ENCODE peak calls at places on chromosomes 3 and 15, in ten cellular contexts. Z is CD8-positive, alpha-beta T cell; G is dorsolateral prefrontal cortex; Q is posterior cingulate gyrus; T is right atrium auricular region; F is Right ventricle myocardium superior; S is MCF 10A; J is GDM1; N is stimulated activated CD4-positive, alpha-beta T cell treated with anti-CD3 and anti-CD28 coated beads, Interleukin-4, amount 100 ng/mL, for 4 hours; A is activated CD8-positive, alpha-beta T cell treated with anti-CD3 and anti-CD28 coated beads for 36 hours. W is an unnamed sample.

GRCh38 chr3:59247402-59247841 is 197.6 kb upstream of the CFAP20DC start:
- DNase-seq in S (no peak), T (no peak), A (no peak), F (no peak), Z (no peak), G (no peak), Q (peak; percentile 8), N (no peak), J (no peak), W (no peak)

GRCh38 chr3:46903341-46904302 is 26.1 kb downstream of the PTH1R start:
- DNase-seq in S (peak; percentile 68), Q (no peak), F (no peak), A (no peak), G (no peak), J (peak; percentile 28), N (no peak), T (no peak), Z (no peak), W (no peak)

GRCh38 chr15:80484312-80484981 is 80.3 kb downstream of the ARNT2 start:
- DNase-seq in J (no peak), G (no peak), A (no peak), Q (no peak), S (no peak), Z (no peak), T (no peak), N (no peak), F (no peak), W (no peak)

GRCh38 chr3:123330441-123330991 is 118.4 kb downstream of the ADCY5 start:
- DNase-seq in N (no peak), Z (no peak), F (peak; percentile 69), S (no peak), A (no peak), Q (peak; percentile 39), J (no peak), G (peak; percentile 35), T (no peak), W (no peak)

GRCh38 chr3:23686535-23686934 is 119.2 kb upstream of the UBE2E1 start:
- DNase-seq in G (no peak), Q (no peak), N (no peak), J (no peak), S (no peak), T (no peak), F (no peak), Z (no peak), A (no peak), W (no peak)

GRCh38 chr15:56868251-56868650 is 50.2 kb upstream of the TCF12 start:
- DNase-seq in Z (no peak), F (no peak), A (no peak), J (no peak), G (no peak), N (no peak), T (no peak), Q (no peak), S (no peak), W (no peak)

GRCh38 chr3:123069021-123069381 is 2.2 kb downstream of the PDIA5 start:
- DNase-seq in J (no peak), T (no peak), F (no peak), Z (no peak), S (no peak), Q (no peak), A (no peak), G (no peak), N (no peak), W (peak; percentile 40)

GRCh38 chr15:101476756-101477155 is 12.8 kb downstream of the PCSK6 start:
- DNase-seq in N (no peak), G (no peak), Z (no peak), S (no peak), J (no peak), T (no peak), A (no peak), F (no peak), Q (no peak), W (no peak)

GRCh38 chr3:30631237-30631961 is 25.0 kb downstream of the TGFBR2 start:
- DNase-seq in N (peak; percentile 51), Q (no peak), F (no peak), A (peak; percentile 85), Z (no peak), S (peak; percentile 82), T (no peak), J (no peak), G (no peak), W (no peak)

GRCh38 chr3:120559228-120560061 is 36.7 kb upstream of the NDUFB4 start:
- DNase-seq in Z (no peak), T (no peak), N (peak; percentile 5), J (peak; percentile 37), F (peak; percentile 75), A (no peak), G (peak; percentile 60), S (peak; percentile 64), Q (no peak), W (peak; percentile 87)

GRCh38 chr3:111747490-111747889 is 111.6 kb upstream of the PHLDB2 start:
- DNase-seq in Z (no peak), N (no peak), T (no peak), A (no peak), J (no peak), F (no peak), S (peak; percentile 62), Q (no peak), G (no peak), W (no peak)

GRCh38 chr3:73510298-73510697 is 114.4 kb downstream of the PDZRN3 start:
- DNase-seq in Z (no peak), J (no peak), N (no peak), F (no peak), G (no peak), S (no peak), A (no peak), T (no peak), Q (no peak), W (no peak)

GRCh38 chr3:9250236-9250635 is 790 bp upstream of the SRGAP3 start:
- DNase-seq in N (no peak), G (peak; percentile 37), T (no peak), S (peak; percentile 45), Q (peak; percentile 31), J (no peak), A (no peak), F (no peak), Z (no peak), W (peak; percentile 9)

GRCh38 chr3:175890056-175890455 is 1030.9 kb downstream of the NAALADL2 start:
- DNase-seq in G (no peak), F (no peak), Z (no peak), S (no peak), A (no peak), N (no peak), T (no peak), Q (no peak), J (no peak), W (no peak)

GRCh38 chr15:46460426-46460825 is 825.6 kb downstream of the SQOR start:
- DNase-seq in T (no peak), Z (no peak), J (no peak), S (no peak), A (no peak), G (no peak), F (no peak), N (no peak), Q (no peak), W (no peak)

GRCh38 chr3:146374146-146374545 is 95.2 kb downstream of the PLSCR2 start:
- DNase-seq in Q (no peak), T (no peak), G (no peak), F (no peak), J (no peak), S (no peak), A (no peak), Z (no peak), N (no peak), W (no peak)

GRCh38 chr3:52398670-52399081 is 46.2 kb downstream of the SEMA3G start:
- DNase-seq in S (no peak), T (no peak), A (no peak), Q (no peak), F (peak; percentile 17), J (no peak), G (no peak), N (no peak), Z (no peak), W (no peak)

GRCh38 chr15:83855956-83856355 is 202.0 kb downstream of the ADAMTSL3 start:
- DNase-seq in N (no peak), Z (no peak), Q (no peak), F (no peak), S (no peak), J (no peak), T (no peak), G (no peak), A (no peak), W (no peak)

GRCh38 chr15:25397110-25397509 is 41.7 kb downstream of the UBE3A start:
- DNase-seq in J (no peak), Z (no peak), T (no peak), Q (no peak), G (no peak), F (no peak), A (no peak), N (no peak), S (peak; percentile 26), W (no peak)

GRCh38 chr15:45539680-45540079 is 17.1 kb upstream of the SLC30A4 start:
- DNase-seq in A (no peak), S (no peak), Q (no peak), F (no peak), T (no peak), N (no peak), G (no peak), J (no peak), Z (no peak), W (no peak)

GRCh38 chr15:65981837-65982696 is 112.8 kb downstream of the RAB11A start:
- DNase-seq in J (no peak), G (peak; percentile 52), F (no peak), Q (peak; percentile 39), S (peak; percentile 45), N (peak; percentile 76), A (peak; percentile 76), T (no peak), Z (peak; percentile 43), W (no peak)

GRCh38 chr3:51384145-51384729 is 854 bp upstream of the MANF start:
- DNase-seq in Z (no peak), T (no peak), S (no peak), A (peak; percentile 32), G (no peak), Q (no peak), J (no peak), N (no peak), F (peak; percentile 65), W (no peak)

GRCh38 chr3:57268416-57268815 is 24.1 kb downstream of the ASB14 start:
- DNase-seq in T (no peak), Q (no peak), N (no peak), Z (no peak), G (no peak), F (no peak), S (no peak), J (no peak), A (no peak), W (no peak)

GRCh38 chr3:73144276-73144675 is 82.8 kb downstream of the EBLN2 start:
- DNase-seq in Z (no peak), A (no peak), N (no peak), Q (no peak), F (peak; percentile 80), G (no peak), J (no peak), T (peak; percentile 65), S (no peak), W (no peak)

GRCh38 chr3:161072076-161072697 is 33.0 kb downstream of the B3GALNT1 start:
- DNase-seq in Z (no peak), T (no peak), F (no peak), S (no peak), G (no peak), A (no peak), N (no peak), Q (no peak), J (no peak), W (no peak)

GRCh38 chr3:170475091-170475705 is 56.5 kb downstream of the CLDN11 start:
- DNase-seq in F (no peak), S (no peak), Z (no peak), Q (no peak), T (no peak), A (no peak), J (no peak), N (no peak), G (no peak), W (no peak)